ENCODE peak calls at places on chromosomes 3 and 15, in six cellular contexts. H, N, R, W, K and S are unnamed samples.

GRCh38 chr3:179642871-179643270 is 10.0 kb upstream of the USP13 start:
- DNase-seq in H (no peak), N (no peak), R (no peak), W (no peak), K (no peak), S (no peak)

GRCh38 chr3:183438749-183439148 is 10.3 kb upstream of the MCF2L2 start:
- DNase-seq in H (no peak), N (no peak), R (no peak), W (no peak), K (no peak), S (no peak)

GRCh38 chr3:115146032-115146417 is 1.1 kb downstream of the ZBTB20 start:
- DNase-seq in H (peak; percentile 84), N (no peak), R (peak; percentile 69), W (peak; percentile 59), K (no peak), S (peak; percentile 68)

GRCh38 chr3:41490360-41490759 is 291.1 kb downstream of the CTNNB1 start:
- DNase-seq in H (no peak), N (no peak), R (no peak), W (no peak), K (no peak), S (no peak)

GRCh38 chr3:179840985-179841384 is 188.1 kb downstream of the USP13 start:
- DNase-seq in H (peak; percentile 12), N (no peak), R (no peak), W (no peak), K (no peak), S (no peak)

GRCh38 chr3:69012111-69012835 is 1.2 kb downstream of the EOGT start:
- DNase-seq in H (no peak), N (no peak), R (peak; percentile 80), W (no peak), K (no peak), S (no peak)

GRCh38 chr3:24237971-24238767 is 256.5 kb downstream of the THRB start:
- DNase-seq in H (peak; percentile 78), N (peak; percentile 76), R (peak; percentile 78), W (peak; percentile 64), K (peak; percentile 8), S (peak; percentile 68)

GRCh38 chr3:172379372-172379771 is 68.9 kb downstream of the GHSR start:
- DNase-seq in H (no peak), N (no peak), R (no peak), W (no peak), K (no peak), S (no peak)

GRCh38 chr3:48474619-48475018 is 28.1 kb downstream of the ATRIP start:
- DNase-seq in H (no peak), N (no peak), R (no peak), W (peak; percentile 32), K (no peak), S (no peak)

GRCh38 chr3:54322354-54322753 is 200.0 kb downstream of the CACNA2D3 start:
- DNase-seq in H (peak; percentile 5), N (no peak), R (no peak), W (peak; percentile 10), K (no peak), S (no peak)

GRCh38 chr3:185896565-185896964 is 41.2 kb downstream of the TRA2B start:
- DNase-seq in H (no peak), N (no peak), R (no peak), W (no peak), K (no peak), S (no peak)

GRCh38 chr15:70077436-70077835 is 20.3 kb downstream of the TLE3 start:
- DNase-seq in H (no peak), N (no peak), R (no peak), W (no peak), K (no peak), S (no peak)

GRCh38 chr3:158789592-158789991 is 12.3 kb upstream of the MFSD1 start:
- DNase-seq in H (peak; percentile 77), N (peak; percentile 31), R (peak; percentile 75), W (peak; percentile 43), K (no peak), S (peak; percentile 59)

GRCh38 chr15:57220220-57220619 is 156.1 kb upstream of the CGNL1 start:
- DNase-seq in H (no peak), N (no peak), R (peak; percentile 44), W (no peak), K (no peak), S (no peak)

GRCh38 chr3:100992086-100993033 is 861 bp downstream of the ABI3BP start:
- DNase-seq in H (peak; percentile 16), N (no peak), R (peak; percentile 88), W (no peak), K (no peak), S (no peak)

GRCh38 chr3:32831062-32831461 is 13.3 kb downstream of the TRIM71 start:
- DNase-seq in H (no peak), N (no peak), R (no peak), W (no peak), K (no peak), S (no peak)

GRCh38 chr15:85533949-85534543 is 153.6 kb downstream of the AKAP13 start:
- DNase-seq in H (no peak), N (no peak), R (no peak), W (no peak), K (no peak), S (peak; percentile 65)

GRCh38 chr15:51776952-51777574 is 25.7 kb downstream of the TMOD2 start:
- DNase-seq in H (peak; percentile 88), N (peak; percentile 71), R (peak; percentile 80), W (peak; percentile 74), K (peak; percentile 43), S (peak; percentile 83)

GRCh38 chr3:184372296-184372821 is 5.6 kb downstream of the THPO start:
- DNase-seq in H (no peak), N (no peak), R (no peak), W (no peak), K (no peak), S (no peak)

GRCh38 chr3:71454513-71455423 is 128.8 kb downstream of the FOXP1 start:
- DNase-seq in H (no peak), N (no peak), R (no peak), W (no peak), K (no peak), S (no peak)

GRCh38 chr3:178182337-178182761 is 353.9 kb upstream of the KCNMB2 start:
- DNase-seq in H (no peak), N (no peak), R (no peak), W (no peak), K (no peak), S (no peak)

GRCh38 chr3:104908761-104909160 is 457.9 kb upstream of the ALCAM start:
- DNase-seq in H (no peak), N (no peak), R (no peak), W (no peak), K (no peak), S (no peak)

GRCh38 chr3:20038679-20039078 is 1.6 kb upstream of the KAT2B start:
- DNase-seq in H (no peak), N (no peak), R (peak; percentile 49), W (no peak), K (no peak), S (peak; percentile 15)

GRCh38 chr15:57872281-57873010 is 165.9 kb downstream of the POLR2M start:
- DNase-seq in H (no peak), N (no peak), R (no peak), W (no peak), K (no peak), S (no peak)

GRCh38 chr3:197833930-197834715 is 43.1 kb downstream of the LRCH3 start:
- DNase-seq in H (no peak), N (no peak), R (no peak), W (no peak), K (no peak), S (no peak)

GRCh38 chr3:59498995-59499394 is 449.2 kb upstream of the CFAP20DC start:
- DNase-seq in H (no peak), N (no peak), R (no peak), W (no peak), K (no peak), S (no peak)

GRCh38 chr3:187594272-187594671 is 75.9 kb downstream of the SST start:
- DNase-seq in H (no peak), N (no peak), R (no peak), W (no peak), K (no peak), S (no peak)

GRCh38 chr15:67879440-67880129 is 39.7 kb upstream of the RNU6-1 start:
- DNase-seq in H (no peak), N (no peak), R (no peak), W (no peak), K (no peak), S (peak; percentile 49)

GRCh38 chr3:128725932-128726690 is at the start of gene RAB7A:
- DNase-seq in H (peak; percentile 97), N (peak; percentile 83), R (peak; percentile 99), W (peak; percentile 94), K (peak; percentile 96), S (peak; percentile 99)
- H3K4me3 ChIP-seq in H (peak within 1 kb of the TSS; percentile 95), N (peak within 1 kb of the TSS; percentile 99), R (peak within 1 kb of the TSS; percentile 53), W (peak within 1 kb of the TSS; percentile 93), K (peak within 1 kb of the TSS; percentile 79), S (peak within 1 kb of the TSS; percentile 98)

DNA sequence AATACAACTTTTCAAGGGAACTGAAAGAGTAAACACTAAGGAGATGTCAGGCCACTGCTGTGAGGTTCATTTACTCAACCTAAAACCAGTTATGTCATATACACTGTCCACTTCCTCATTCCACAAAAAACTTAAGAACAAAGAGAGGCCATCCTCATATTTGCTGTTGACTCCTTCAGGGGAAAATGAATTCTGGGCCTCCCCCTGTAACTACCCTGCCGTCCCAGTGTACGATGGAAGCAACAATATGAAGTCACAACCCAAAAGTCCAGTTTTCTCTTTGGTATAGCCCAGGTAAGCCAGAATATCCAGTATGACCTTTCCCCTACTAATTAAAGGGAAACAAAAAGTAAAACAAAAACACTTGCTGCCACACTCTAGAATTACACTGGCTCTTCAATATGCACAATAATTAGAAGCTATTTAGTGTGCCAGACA is 16.2 kb downstream of the CEP152 start:
- DNase-seq in H (peak; percentile 31), N (no peak), R (peak; percentile 17), W (no peak), K (peak; percentile 69), S (peak; percentile 62)
- TF ChIP-seq MYC in H (no peak), N (no peak), R (no peak), W (no peak), K (no peak), S (no peak)

DNA sequence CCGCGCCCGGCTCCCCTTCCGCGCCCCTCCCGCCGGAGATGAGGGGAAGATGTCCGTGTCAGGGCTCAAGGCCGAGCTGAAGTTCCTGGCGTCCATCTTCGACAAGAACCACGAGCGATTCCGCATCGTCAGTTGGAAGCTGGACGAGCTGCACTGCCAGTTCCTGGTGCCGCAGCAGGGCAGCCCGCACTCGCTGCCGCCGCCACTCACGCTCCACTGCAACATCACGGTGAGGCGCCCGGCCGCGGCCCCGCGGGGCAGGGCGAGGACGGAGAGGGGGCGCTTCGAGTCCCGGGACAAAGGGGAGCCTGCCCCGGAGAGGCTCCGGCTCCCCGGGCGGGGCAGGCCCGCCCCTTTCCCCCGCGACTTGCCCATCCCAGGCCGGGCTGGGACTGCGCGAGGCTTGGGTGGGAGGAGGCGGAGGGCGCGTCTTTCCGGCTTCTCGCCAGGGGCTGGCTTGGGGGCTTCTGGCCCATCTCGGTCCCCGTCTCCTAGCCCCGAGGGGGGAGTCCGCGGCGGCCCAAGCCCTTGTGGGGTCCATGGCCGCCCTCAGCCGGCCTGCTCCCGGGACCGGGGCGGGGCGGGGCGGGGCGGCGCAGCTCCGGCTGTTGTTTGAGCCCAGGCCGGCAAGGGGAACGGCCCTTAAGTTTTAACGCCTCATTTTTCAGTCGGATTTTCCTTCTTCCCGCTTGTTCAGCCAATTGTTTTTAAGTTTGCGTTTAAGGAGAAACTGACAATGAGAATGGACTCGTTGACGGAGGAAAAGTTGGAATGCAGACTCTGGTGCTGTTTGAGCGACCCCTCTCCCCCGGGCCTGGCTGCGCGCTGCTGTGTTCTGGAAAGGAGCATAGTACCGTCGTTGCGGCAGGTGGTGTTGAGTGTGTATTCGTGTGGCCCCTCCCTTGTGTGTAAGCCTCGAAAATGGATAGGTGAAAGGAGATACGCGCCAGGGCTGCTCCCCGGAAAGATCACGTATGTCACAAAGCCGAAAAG is 667 bp downstream of the UBE2Q2 start:
- DNase-seq in H (peak; percentile 70), N (peak; percentile 84), R (peak; percentile 64), W (peak; percentile 11), K (no peak), S (peak; percentile 72)
- TF ChIP-seq POLR2A in H (peak; percentile 60), N (peak; percentile 55), R (peak; percentile 77), W (no peak), K (peak; percentile 81), S (peak; percentile 12)

GRCh38 chr15:64092075-64092820 is 1.4 kb downstream of the CIAO2A start:
- DNase-seq in H (peak; percentile 44), N (peak; percentile 28), R (no peak), W (peak; percentile 50), K (no peak), S (peak; percentile 28)
- H3K4me3 ChIP-seq in H (peak overlapping the region; percentile 68), N (peak overlapping the region; percentile 81), R (no peak overlapping the region), W (peak overlapping the region; percentile 73), K (peak overlapping the region; percentile 96), S (peak overlapping the region; percentile 83)